ENCODE peak calls at places on chromosomes 6 and 20, in ten cellular contexts. R is CD8-positive, alpha-beta T cell; Z is T1000; T is activated CD4-positive, alpha-beta T cell treated with anti-CD3 and anti-CD28 coated beads for 48 hours; J is EL; G is HTR-8/SVneo; Y is COLO829; K is DMS153; Q is NCI-H1436; S is skeletal muscle cell. H is an unnamed sample.

GRCh38 chr6:111776236-111777189 is 96.7 kb downstream of the FYN start:
- DNase-seq in T (no peak), Z (no peak), R (no peak), S (no peak), Y (no peak), G (no peak), J (no peak), Q (no peak), K (no peak), H (no peak)

GRCh38 chr6:51495016-51495805 is 592.2 kb downstream of the PKHD1 start:
- DNase-seq in J (no peak), Q (no peak), Y (peak; percentile 51), S (no peak), G (no peak), K (no peak), R (no peak), Z (no peak), T (no peak), H (no peak)

GRCh38 chr20:35595901-35596300 is 19.7 kb upstream of the SPAG4 start:
- DNase-seq in S (no peak), K (no peak), G (no peak), Q (no peak), Z (no peak), T (no peak), R (no peak), J (no peak), Y (no peak), H (no peak)

GRCh38 chr20:10573273-10573950 is 100.4 kb downstream of the JAG1 start:
- DNase-seq in T (no peak), S (no peak), G (no peak), Q (no peak), J (no peak), Z (no peak), Y (no peak), R (no peak), K (peak; percentile 13), H (no peak)

GRCh38 chr6:77839292-77839691 is 186.5 kb downstream of the MEI4 start:
- DNase-seq in G (no peak), Q (no peak), T (no peak), R (no peak), J (no peak), K (no peak), S (no peak), Z (no peak), Y (no peak), H (no peak)

GRCh38 chr6:128067446-128068109 is 166.7 kb upstream of the THEMIS start:
- DNase-seq in S (no peak), J (no peak), G (no peak), Q (no peak), T (no peak), Y (no peak), Z (no peak), K (no peak), R (no peak), H (no peak)

GRCh38 chr6:83467620-83468036 is 36.8 kb upstream of the ME1 start:
- DNase-seq in J (no peak), Q (no peak), S (no peak), K (no peak), Z (no peak), G (no peak), R (no peak), Y (no peak), T (no peak), H (no peak)

GRCh38 chr6:3348821-3349220 is 90.1 kb downstream of the PSMG4 start:
- DNase-seq in G (no peak), Q (no peak), R (no peak), Y (no peak), J (no peak), K (no peak), S (no peak), Z (no peak), T (no peak), H (no peak)

GRCh38 chr6:98871057-98871456 is 36.7 kb downstream of the POU3F2 start:
- DNase-seq in Z (no peak), Q (no peak), J (peak; percentile 3), K (no peak), G (no peak), S (peak; percentile 52), T (no peak), R (no peak), Y (no peak), H (peak; percentile 74)

GRCh38 chr6:127630800-127631199 is 53.8 kb downstream of the C6orf58 start:
- DNase-seq in J (no peak), S (no peak), Y (no peak), Q (no peak), K (no peak), Z (no peak), G (no peak), R (no peak), T (no peak), H (no peak)

GRCh38 chr20:64102647-64103354 is 4.6 kb downstream of the NPBWR2 start:
- DNase-seq in Z (no peak), G (no peak), R (no peak), Y (no peak), K (peak; percentile 32), T (no peak), Q (peak; percentile 82), J (no peak), S (no peak), H (no peak)

GRCh38 chr6:89828988-89829590 is 591 bp upstream of the CASP8AP2 start:
- DNase-seq in J (no peak), Q (peak; percentile 32), Y (no peak), R (peak; percentile 53), S (no peak), T (peak; percentile 39), G (no peak), Z (no peak), K (peak; percentile 67), H (no peak)

GRCh38 chr6:53724501-53724900 is 58.9 kb upstream of the KLHL31 start:
- DNase-seq in T (no peak), J (no peak), Y (no peak), S (no peak), Q (no peak), G (no peak), R (no peak), K (no peak), Z (no peak), H (no peak)

GRCh38 chr6:106159531-106159940 is 73.4 kb downstream of the PRDM1 start:
- DNase-seq in Z (peak; percentile 43), Q (no peak), K (no peak), Y (peak; percentile 7), T (no peak), J (peak; percentile 96), G (peak; percentile 18), S (peak; percentile 83), R (no peak), H (peak; percentile 90)

GRCh38 chr20:42461321-42461720 is 728.4 kb downstream of the PTPRT start:
- DNase-seq in T (no peak), J (no peak), Y (no peak), K (no peak), Z (no peak), G (no peak), S (no peak), Q (no peak), R (no peak), H (no peak)

GRCh38 chr6:36340671-36341454 is 4.2 kb upstream of the BNIP5 start:
- DNase-seq in J (peak; percentile 63), Z (no peak), Q (peak; percentile 55), S (no peak), Y (peak; percentile 89), G (peak; percentile 81), T (peak; percentile 82), R (peak; percentile 79), K (no peak), H (no peak)

GRCh38 chr20:6384368-6384767 is 261.5 kb upstream of the FERMT1 start:
- DNase-seq in K (no peak), S (no peak), Y (no peak), G (no peak), R (no peak), Z (no peak), T (no peak), J (no peak), Q (no peak), H (no peak)

GRCh38 chr6:158418501-158418900 is 106.2 kb downstream of the TULP4 start:
- DNase-seq in T (no peak), J (no peak), G (no peak), Q (no peak), R (no peak), Z (no peak), K (no peak), Y (no peak), S (no peak), H (no peak)

GRCh38 chr20:21105429-21106170 is 558 bp downstream of the LINC00237 start:
- DNase-seq in K (no peak), S (no peak), T (peak; percentile 23), G (no peak), Z (no peak), Y (no peak), Q (no peak), J (peak; percentile 25), R (no peak), H (no peak)

GRCh38 chr6:63442870-63443269 is 123.1 kb upstream of the LGSN start:
- DNase-seq in S (no peak), T (no peak), Q (no peak), G (no peak), J (no peak), K (no peak), Y (no peak), Z (no peak), R (no peak), H (no peak)

GRCh38 chr6:35017461-35018183 is 123.5 kb downstream of the TCP11 start:
- DNase-seq in J (no peak), K (no peak), G (no peak), Z (no peak), T (no peak), S (no peak), Y (no peak), Q (no peak), R (no peak), H (no peak)

GRCh38 chr6:11460001-11460668 is 77.4 kb upstream of the TMEM170B start:
- DNase-seq in K (no peak), Y (no peak), R (no peak), Z (no peak), S (no peak), G (no peak), T (no peak), Q (no peak), J (peak; percentile 23), H (no peak)

GRCh38 chr6:167112421-167112820 is 10.5 kb upstream of the CCR6 start:
- DNase-seq in J (no peak), Y (no peak), Z (no peak), T (no peak), K (no peak), S (no peak), G (no peak), Q (no peak), R (no peak), H (no peak)

GRCh38 chr20:41306061-41306727 is 11.3 kb downstream of the ZHX3 start:
- DNase-seq in K (no peak), Y (no peak), S (no peak), Q (no peak), G (no peak), R (no peak), Z (no peak), J (no peak), T (no peak), H (no peak)

GRCh38 chr20:56788041-56788670 is 159.1 kb downstream of the TFAP2C start:
- DNase-seq in T (no peak), Y (peak; percentile 53), K (no peak), Q (no peak), S (peak; percentile 80), Z (peak; percentile 72), G (peak; percentile 98), R (no peak), J (peak; percentile 99), H (peak; percentile 84)

GRCh38 chr6:170047813-170048212 is 243.1 kb downstream of the DLL1 start:
- DNase-seq in G (no peak), J (no peak), T (no peak), Y (no peak), Q (no peak), S (no peak), K (no peak), Z (no peak), R (no peak), H (no peak)

GRCh38 chr6:104958720-104959452 is 2.0 kb downstream of the LIN28B start:
- DNase-seq in K (no peak), Q (no peak), Z (no peak), G (no peak), J (no peak), R (no peak), Y (no peak), S (no peak), T (no peak), H (no peak)

GRCh38 chr6:35318200-35318844 is 20.7 kb downstream of the DEF6 start:
- DNase-seq in J (peak; percentile 87), Z (peak; percentile 90), G (peak; percentile 92), R (peak; percentile 45), K (peak; percentile 40), S (peak; percentile 56), Q (peak; percentile 88), Y (peak; percentile 92), T (no peak), H (no peak)